ENCODE peak calls at places on chromosomes 1 and 21, in five cellular contexts. I, C, L, G and R are unnamed samples.

GRCh38 chr1:29811247-29811646 is 574.9 kb downstream of the PTPRU start:
- DNase-seq in C (no peak), L (no peak), G (no peak), I (peak), R (no peak)

GRCh38 chr1:43239484-43239883 is 30.3 kb upstream of the TMEM125 start:
- DNase-seq in I (no peak), L (no peak), C (no peak), G (no peak), R (no peak)

GRCh38 chr1:21783679-21784603 is 992 bp upstream of the USP48 start:
- DNase-seq in C (no peak), L (no peak), I (peak), G (peak), R (no peak)

GRCh38 chr1:36924282-36924791 is 110.0 kb downstream of the GRIK3 start:
- DNase-seq in G (peak), C (peak), L (no peak), I (peak), R (peak)

GRCh38 chr1:58786184-58786926 is 2.5 kb upstream of the JUN start:
- DNase-seq in C (no peak), G (no peak), I (no peak), L (no peak), R (no peak)

GRCh38 chr1:154796303-154796892 is 73.7 kb downstream of the KCNN3 start:
- DNase-seq in G (no peak), C (no peak), I (no peak), L (no peak), R (no peak)

GRCh38 chr21:37522641-37523295 is 156.2 kb downstream of the DYRK1A start:
- DNase-seq in C (no peak), G (no peak), I (no peak), L (no peak), R (no peak)

GRCh38 chr1:40802078-40803075 is 18.8 kb downstream of the KCNQ4 start:
- DNase-seq in L (peak), I (peak), G (peak), C (peak), R (peak)

GRCh38 chr1:99083338-99083737 is 78.7 kb upstream of the PLPPR5 start:
- DNase-seq in I (no peak), G (no peak), L (no peak), C (no peak), R (no peak)

GRCh38 chr21:34582506-34583150 is 32.3 kb downstream of the RCAN1 start:
- DNase-seq in C (no peak), G (no peak), L (no peak), I (no peak), R (peak)

GRCh38 chr1:1630191-1630964 is 1.6 kb upstream of the MMP23B start:
- DNase-seq in I (peak), C (peak), G (peak), L (peak), R (peak)

GRCh38 chr1:185058103-185058502 is 12.7 kb downstream of the RNF2 start:
- DNase-seq in L (no peak), G (no peak), I (no peak), C (no peak), R (no peak)